ENCODE peak calls at places on chromosomes 12 and 14, in ten cellular contexts. K is PC-3, T is bronchial epithelial cell, N is dorsolateral prefrontal cortex, C is lower lobe of right lung, F is endodermal cell, S is nephron progenitor cell, J is GM10248, H is HFFc6, I is fibroblast of pulmonary artery. R is an unnamed sample.
A peak's percentile ranks its signal among the peaks of the same experiment; 100 is the strongest.

GRCh38 chr12:7061138-7061537 is 620 bp downstream of the C1S start:
- DNase-seq in F (no peak), J (no peak), S (no peak), N (no peak), C (no peak), T (no peak), I (no peak), H (no peak), K (no peak), R (no peak)

GRCh38 chr14:89349196-89350008 is 67.6 kb downstream of the FOXN3 start:
- DNase-seq in J (no peak), N (peak; percentile 74), F (peak; percentile 73), H (no peak), T (no peak), I (peak; percentile 34), K (no peak), C (no peak), S (peak; percentile 35), R (peak; percentile 65)

GRCh38 chr14:55297611-55298323 is 26.5 kb downstream of the FBXO34 start:
- DNase-seq in H (no peak), N (no peak), F (no peak), T (peak; percentile 82), I (no peak), K (peak; percentile 72), J (peak; percentile 44), S (no peak), C (peak; percentile 57), R (no peak)

GRCh38 chr12:10190558-10191388 is 11.9 kb downstream of the TMEM52B start:
- DNase-seq in F (peak; percentile 91), K (peak; percentile 82), C (peak; percentile 59), S (peak; percentile 35), J (peak; percentile 74), H (peak; percentile 78), N (peak; percentile 61), T (peak; percentile 66), I (peak; percentile 72), R (peak; percentile 60)

GRCh38 chr12:95858451-95859343 is at the start of gene SNRPF:
- DNase-seq in J (peak; percentile 100), H (peak; percentile 98), I (peak; percentile 98), N (peak; percentile 91), S (peak; percentile 91), F (peak; percentile 100), C (peak; percentile 95), T (peak; percentile 95), K (peak; percentile 99), R (peak; percentile 97)

GRCh38 chr12:2691340-2692111 is 103.2 kb upstream of the FKBP4 start:
- DNase-seq in I (peak; percentile 3), F (peak; percentile 89), K (no peak), J (peak; percentile 80), N (no peak), T (peak; percentile 4), H (no peak), C (no peak), S (peak; percentile 61), R (no peak)

GRCh38 chr12:107822356-107822755 is 47.9 kb downstream of the ASCL4 start:
- DNase-seq in J (no peak), K (no peak), I (no peak), C (no peak), S (no peak), N (no peak), T (no peak), F (peak; percentile 81), H (no peak), R (no peak)

GRCh38 chr14:89027097-89027740 is 202.8 kb downstream of the TTC8 start:
- DNase-seq in H (no peak), I (peak; percentile 47), F (peak; percentile 83), K (peak; percentile 67), S (peak; percentile 80), T (no peak), J (peak; percentile 88), N (peak; percentile 30), C (peak; percentile 69), R (peak; percentile 41)

GRCh38 chr14:71452535-71452934 is 479.7 kb upstream of the RGS6 start:
- DNase-seq in S (no peak), F (no peak), H (no peak), K (peak; percentile 12), T (no peak), N (no peak), J (no peak), I (peak; percentile 18), C (no peak), R (no peak)

GRCh38 chr14:102829106-102829505 is 51.9 kb downstream of the TRAF3 start:
- DNase-seq in T (no peak), N (no peak), H (no peak), J (no peak), F (no peak), I (peak; percentile 38), C (no peak), K (no peak), S (no peak), R (peak; percentile 19)

GRCh38 chr14:92440345-92441003 is 73.1 kb upstream of the RIN3 start:
- DNase-seq in H (no peak), S (no peak), C (no peak), N (no peak), T (no peak), K (no peak), J (no peak), F (no peak), I (no peak), R (no peak)

GRCh38 chr12:120581998-120582397 is 796 bp upstream of the POP5 start:
- DNase-seq in K (peak; percentile 25), J (no peak), H (no peak), I (peak; percentile 30), F (no peak), T (no peak), N (no peak), C (no peak), S (no peak), R (no peak)

GRCh38 chr12:7207866-7208612 is 18.6 kb downstream of the PEX5 start:
- DNase-seq in I (no peak), N (no peak), S (no peak), F (no peak), J (no peak), K (no peak), H (no peak), T (no peak), C (no peak), R (no peak)

GRCh38 chr14:70816525-70816924 is 7.2 kb upstream of the MAP3K9 start:
- DNase-seq in H (no peak), K (no peak), I (no peak), S (no peak), F (peak; percentile 67), C (no peak), T (no peak), J (no peak), N (no peak), R (no peak)

GRCh38 chr12:123389560-123390351 is 5.8 kb downstream of the KMT5A start:
- DNase-seq in K (peak; percentile 60), J (peak; percentile 76), C (peak; percentile 86), I (no peak), H (peak; percentile 25), F (peak; percentile 86), T (peak; percentile 46), S (peak; percentile 54), N (no peak), R (peak; percentile 26)

GRCh38 chr12:14948672-14949071 is 10.3 kb upstream of the ERP27 start:
- DNase-seq in K (peak; percentile 13), T (peak; percentile 73), I (peak; percentile 97), C (no peak), H (peak; percentile 25), J (peak; percentile 70), S (no peak), N (no peak), F (peak; percentile 68), R (peak; percentile 81)

GRCh38 chr14:104892517-104893434 is 27.7 kb downstream of the CEP170B start:
- DNase-seq in K (no peak), C (no peak), N (peak; percentile 2), T (no peak), I (no peak), H (no peak), J (no peak), S (no peak), F (peak; percentile 49), R (no peak)

GRCh38 chr12:49298160-49298559 is 3.2 kb downstream of the PRPH start:
- DNase-seq in K (peak; percentile 44), F (no peak), J (peak; percentile 25), S (no peak), N (no peak), T (no peak), C (no peak), H (no peak), I (no peak), R (no peak)
- TF ChIP-seq CTCF in K (peak; percentile 58), F (no peak), J (no peak), S (no peak), N (no peak), T (peak; percentile 30), C (no peak), H (peak; percentile 53), I (no peak), R (no peak)

GRCh38 chr14:85596562-85596961 is 66.6 kb downstream of the FLRT2 start:
- DNase-seq in F (no peak), I (no peak), N (no peak), T (no peak), J (no peak), S (no peak), K (no peak), C (no peak), H (no peak), R (no peak)
- TF ChIP-seq CTCF in F (no peak), I (no peak), N (no peak), T (no peak), J (no peak), S (no peak), K (no peak), C (no peak), H (no peak), R (no peak)

DNA sequence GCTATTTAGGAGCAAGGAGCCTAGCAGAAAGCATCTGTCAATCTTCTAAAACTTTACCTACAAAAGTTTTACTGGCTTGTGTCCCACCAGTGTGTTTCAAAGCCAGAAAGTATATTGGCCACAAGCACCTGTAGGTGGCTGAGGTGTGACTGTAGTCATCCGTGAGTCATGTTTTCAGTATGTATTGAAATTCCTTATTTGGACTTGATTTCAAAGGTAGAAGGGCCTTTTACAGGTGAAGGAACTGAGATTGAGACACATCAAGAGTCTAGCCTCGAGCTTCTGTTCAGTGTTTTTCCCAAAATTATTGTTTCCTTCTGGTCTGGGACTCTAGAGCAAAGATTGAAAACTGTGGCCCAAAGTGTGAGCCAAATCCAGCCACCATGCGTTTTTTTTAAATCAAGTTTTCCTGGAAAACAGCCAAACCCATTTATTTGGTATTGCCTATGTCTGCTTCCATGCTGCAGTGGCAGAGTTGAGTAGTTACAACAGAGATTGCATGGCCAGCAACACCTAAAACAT is 195.3 kb upstream of the BCL2L14 start:
- DNase-seq in T (peak; percentile 88), J (peak; percentile 38), N (no peak), S (no peak), F (no peak), I (peak; percentile 11), K (peak; percentile 86), C (no peak), H (no peak), R (no peak)
- TF ChIP-seq CTCF in T (no peak), J (no peak), N (no peak), S (no peak), F (peak; percentile 38), I (no peak), K (no peak), C (no peak), H (no peak), R (no peak)

DNA sequence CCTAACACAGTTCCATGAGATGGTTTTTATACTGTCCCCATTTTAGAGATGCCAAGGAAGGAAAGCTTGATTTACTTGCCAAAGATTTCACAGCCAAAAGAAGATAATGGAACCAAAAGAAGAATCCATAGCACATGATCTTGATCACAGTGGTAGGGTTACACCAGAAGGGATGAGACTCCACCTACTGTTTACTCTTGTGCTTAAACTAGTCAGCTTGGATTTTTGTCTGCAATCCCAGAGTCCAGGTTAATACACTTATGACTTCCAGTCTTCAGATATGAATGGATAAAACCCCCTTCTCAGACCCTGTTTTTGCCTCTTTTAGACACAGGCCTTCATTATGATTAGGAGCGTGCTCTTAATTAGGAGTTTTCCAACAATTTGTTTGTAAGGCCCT is 454.2 kb downstream of the AEBP2 start:
- DNase-seq in K (peak; percentile 36), I (peak; percentile 76), J (peak; percentile 9), S (no peak), N (no peak), H (no peak), T (peak; percentile 29), C (no peak), F (no peak), R (peak; percentile 52)
- TF ChIP-seq CTCF in K (peak; percentile 43), I (peak; percentile 50), J (peak; percentile 22), S (no peak), N (no peak), H (peak; percentile 15), T (peak; percentile 20), C (peak; percentile 18), F (no peak), R (peak; percentile 43)